ENCODE peak calls at places on chromosomes 3 and 15, in six cellular contexts. Z is GM13977, S is adrenal gland, M is ovary, G is MCF 10A, U is fibroblast of mammary gland. B is an unnamed sample.

GRCh38 chr15:58467722-58468436 is 36.1 kb downstream of the LIPC start:
- DNase-seq in G (no peak), S (no peak), Z (no peak), U (no peak), M (peak), B (peak)

GRCh38 chr3:69324362-69325025 is 61.4 kb downstream of the FRMD4B start:
- DNase-seq in G (peak), S (no peak), U (no peak), M (no peak), Z (no peak), B (no peak)

GRCh38 chr3:56747150-56747549 is 54.6 kb downstream of the ARHGEF3 start:
- DNase-seq in S (no peak), Z (no peak), G (no peak), U (no peak), M (no peak), B (no peak)

GRCh38 chr15:65081270-65081669 is 4.7 kb downstream of the KBTBD13 start:
- DNase-seq in U (no peak), G (no peak), Z (no peak), M (no peak), S (no peak), B (no peak)

GRCh38 chr3:170953736-170954135 is 45.3 kb upstream of the EIF5A2 start:
- DNase-seq in Z (no peak), G (no peak), M (no peak), U (no peak), S (no peak), B (no peak)

GRCh38 chr3:51271172-51271571 is 113.9 kb upstream of the MANF start:
- DNase-seq in M (no peak), Z (no peak), S (no peak), G (no peak), U (no peak), B (no peak)

GRCh38 chr15:96887730-96888129 is 557.2 kb downstream of the NR2F2 start:
- DNase-seq in S (no peak), M (no peak), Z (no peak), U (peak), G (peak), B (peak)

GRCh38 chr15:64847016-64847415 is 5.3 kb downstream of the PLEKHO2 start:
- DNase-seq in S (no peak), U (no peak), M (no peak), Z (no peak), G (no peak), B (no peak)

GRCh38 chr3:70233112-70233511 is 79.3 kb downstream of the MDFIC2 start:
- DNase-seq in S (no peak), M (no peak), U (no peak), Z (no peak), G (no peak), B (no peak)

GRCh38 chr3:50674349-50675178 is at the start of gene DOCK3:
- DNase-seq in U (peak), S (peak), G (peak), Z (peak), M (peak), B (peak)

GRCh38 chr15:40070166-40070557 is 31.2 kb upstream of the SRP14 start:
- DNase-seq in S (no peak), G (no peak), U (no peak), M (no peak), Z (peak), B (no peak)

GRCh38 chr3:58551636-58552180 is 14.7 kb upstream of the ACOX2 start:
- DNase-seq in Z (no peak), S (no peak), M (no peak), U (no peak), G (no peak), B (no peak)

GRCh38 chr3:179832333-179832854 is 179.6 kb downstream of the USP13 start:
- DNase-seq in U (no peak), S (no peak), G (no peak), Z (no peak), M (no peak), B (no peak)

GRCh38 chr3:179833294-179833693 is 180.5 kb downstream of the USP13 start:
- DNase-seq in G (no peak), S (no peak), Z (no peak), M (no peak), U (no peak), B (no peak)

GRCh38 chr3:179840985-179841384 is 188.1 kb downstream of the USP13 start:
- DNase-seq in U (peak), Z (no peak), S (no peak), M (no peak), G (peak), B (peak)

GRCh38 chr3:179842061-179842460 is 189.2 kb downstream of the USP13 start:
- DNase-seq in S (no peak), Z (no peak), M (no peak), U (no peak), G (no peak), B (no peak)

DNA sequence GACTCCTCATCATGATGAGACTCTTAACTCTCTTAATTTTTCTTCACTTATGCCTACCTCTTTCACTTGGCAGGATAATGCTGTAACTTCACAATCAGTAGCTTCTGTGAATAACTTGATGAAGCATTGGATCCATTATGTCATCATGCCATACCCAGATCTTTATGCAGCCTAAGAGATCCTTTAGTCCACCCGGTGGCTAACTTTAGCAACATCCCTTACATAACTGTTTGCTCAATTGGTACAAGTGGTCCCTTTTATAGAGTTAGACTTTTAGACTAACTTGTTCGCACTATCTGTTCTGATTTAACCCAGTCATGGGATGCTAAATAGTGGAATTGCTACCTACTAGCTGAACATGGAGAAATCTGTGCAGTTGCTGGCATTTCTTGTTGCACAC is 184.5 kb downstream of the USP13 start:
- DNase-seq in S (no peak), M (no peak), Z (no peak), G (no peak), U (peak), B (peak)
- TF ChIP-seq CTCF in S (no peak), M (no peak), Z (no peak), G (no peak), U (peak), B (peak)

GRCh38 chr3:107116251-107116650 is 261.0 kb upstream of the CCDC54 start:
- DNase-seq in S (no peak), M (no peak), G (no peak), U (no peak), Z (no peak), B (no peak)
- TF ChIP-seq CTCF in S (no peak), M (no peak), G (no peak), U (no peak), Z (no peak), B (no peak)

DNA sequence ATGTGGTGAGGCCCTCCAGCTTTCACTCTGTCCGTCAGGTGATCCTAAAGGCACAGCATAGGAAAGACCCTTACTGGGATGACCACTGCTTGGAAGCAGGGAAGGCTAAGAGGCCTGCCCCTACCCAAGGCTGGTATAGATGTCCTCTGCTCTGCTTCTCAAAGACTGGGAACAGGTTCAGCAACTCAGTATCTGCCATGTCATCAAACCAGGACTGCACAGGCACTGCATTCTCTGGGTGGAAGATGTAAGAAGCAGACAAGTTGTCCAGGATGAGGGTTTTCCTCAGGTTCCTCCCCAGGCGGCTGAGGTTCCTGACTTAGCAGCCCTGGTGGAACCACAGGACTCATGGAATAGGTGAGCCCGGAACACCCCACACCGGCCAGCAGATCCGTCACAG is 4.7 kb downstream of the FAM98B start:
- DNase-seq in U (no peak), G (no peak), S (no peak), M (no peak), Z (no peak), B (no peak)
- TF ChIP-seq CTCF in U (no peak), G (no peak), S (no peak), M (no peak), Z (no peak), B (no peak)

GRCh38 chr15:42097018-42097417 is 2.7 kb upstream of the PLA2G4D start:
- DNase-seq in Z (no peak), S (no peak), M (no peak), G (no peak), U (no peak), B (no peak)

GRCh38 chr15:42093966-42094365 is 396 bp downstream of the PLA2G4D start:
- DNase-seq in M (no peak), S (no peak), Z (no peak), G (no peak), U (no peak), B (no peak)

GRCh38 chr15:42092666-42093445 is 1.5 kb downstream of the PLA2G4D start:
- DNase-seq in U (peak), M (no peak), S (no peak), Z (no peak), G (no peak), B (no peak)

GRCh38 chr15:42091753-42092665 is 2.4 kb downstream of the PLA2G4D start:
- DNase-seq in M (no peak), G (peak), U (no peak), Z (no peak), S (no peak), B (no peak)

DNA sequence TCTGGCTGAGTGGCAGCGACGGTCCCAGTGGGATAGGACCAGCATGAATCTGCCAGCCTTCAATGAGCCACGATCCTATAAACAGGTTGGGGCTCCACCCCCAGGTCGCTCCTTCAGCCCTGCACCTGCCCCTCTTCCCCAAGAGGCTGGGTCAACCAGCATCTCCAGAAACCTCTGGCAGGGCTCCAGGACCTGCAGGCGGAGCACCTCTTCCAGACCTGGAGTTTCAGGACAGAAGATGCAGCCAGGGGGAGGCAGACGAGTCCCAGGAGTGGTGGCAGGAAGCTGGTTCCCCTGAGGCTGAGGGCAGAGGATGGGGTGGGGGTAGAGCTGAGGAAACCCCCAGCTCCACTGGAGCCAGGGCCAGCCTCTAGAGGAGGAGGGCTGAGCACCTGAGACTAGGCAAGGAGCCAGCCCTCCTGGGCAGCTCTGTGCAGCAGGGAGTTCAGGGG is at the start of gene PLA2G4D:
- DNase-seq in M (no peak), S (no peak), Z (no peak), U (no peak), G (peak), B (no peak)
- TF ChIP-seq CTCF in M (no peak), S (no peak), Z (no peak), U (no peak), G (no peak), B (no peak)

GRCh38 chr3:16378415-16378814 is 113.4 kb downstream of the OXNAD1 start:
- DNase-seq in S (no peak), G (no peak), U (no peak), M (no peak), Z (no peak), B (no peak)

GRCh38 chr3:16378920-16379319 is 113.9 kb downstream of the OXNAD1 start:
- DNase-seq in M (no peak), S (no peak), U (peak), G (no peak), Z (peak), B (peak)

GRCh38 chr3:16377196-16377595 is 112.2 kb downstream of the OXNAD1 start:
- DNase-seq in G (no peak), M (no peak), U (no peak), Z (no peak), S (no peak), B (no peak)

GRCh38 chr3:16379838-16380237 is 114.8 kb downstream of the OXNAD1 start:
- DNase-seq in M (no peak), G (no peak), Z (no peak), S (no peak), U (no peak), B (no peak)

GRCh38 chr3:16377847-16378302 is 112.9 kb downstream of the OXNAD1 start:
- DNase-seq in S (no peak), G (no peak), U (no peak), Z (no peak), M (no peak), B (no peak)
- TF ChIP-seq CTCF in S (no peak), G (no peak), U (no peak), Z (no peak), M (no peak), B (no peak)

B was measured in fibroblast of villous mesenchyme.